ENCODE peak calls at places on chromosome 2, in four cellular contexts. U, Q, B and A are unnamed samples.

GRCh38 chr2:101741775-101742520 is 44.4 kb downstream of the MAP4K4 start:
- DNase-seq in U (no peak), Q (no peak), B (no peak), A (no peak)

GRCh38 chr2:96508521-96509113 is 3.5 kb upstream of the NEURL3 start:
- DNase-seq in U (no peak), Q (no peak), B (no peak), A (no peak)

GRCh38 chr2:236830931-236831330 is 254.8 kb upstream of the COPS8 start:
- DNase-seq in U (no peak), Q (no peak), B (no peak), A (no peak)

GRCh38 chr2:127841466-127842178 is 16.3 kb downstream of the POLR2D start:
- DNase-seq in U (no peak), Q (no peak), B (no peak), A (no peak)

GRCh38 chr2:230797515-230798495 is 66.9 kb upstream of the ITM2C start:
- DNase-seq in U (no peak), Q (peak), B (no peak), A (no peak)

GRCh38 chr2:147086715-147087114 is 758.1 kb upstream of the ACVR2A start:
- DNase-seq in U (no peak), Q (no peak), B (no peak), A (no peak)

GRCh38 chr2:142037051-142037450 is 93.8 kb downstream of the LRP1B start:
- DNase-seq in U (no peak), Q (no peak), B (no peak), A (no peak)

GRCh38 chr2:88108796-88109195 is 19.1 kb downstream of the FABP1 start:
- DNase-seq in U (no peak), Q (no peak), B (no peak), A (no peak)

GRCh38 chr2:88538362-88538917 is 85.9 kb upstream of the FOXI3 start:
- DNase-seq in U (no peak), Q (no peak), B (no peak), A (no peak)

GRCh38 chr2:233915133-233915532 is 2.0 kb upstream of the TRPM8 start:
- DNase-seq in U (no peak), Q (no peak), B (no peak), A (no peak)

GRCh38 chr2:105906481-105906880 is 161.8 kb downstream of the NCK2 start:
- DNase-seq in U (no peak), Q (no peak), B (no peak), A (no peak)

GRCh38 chr2:15803987-15804619 is 136.2 kb upstream of the MYCN start:
- DNase-seq in U (no peak), Q (no peak), B (no peak), A (no peak)

GRCh38 chr2:16851131-16851530 is 185.5 kb upstream of the CYRIA start:
- DNase-seq in U (no peak), Q (no peak), B (no peak), A (no peak)

GRCh38 chr2:119253760-119254600 is 30.3 kb downstream of the STEAP3 start:
- DNase-seq in U (no peak), Q (no peak), B (no peak), A (no peak)

GRCh38 chr2:2326053-2326452 is 5.0 kb downstream of the MYT1L start:
- DNase-seq in U (no peak), Q (no peak), B (no peak), A (no peak)

GRCh38 chr2:227566012-227566411 is 32.7 kb upstream of the SCYGR2 start:
- DNase-seq in U (no peak), Q (no peak), B (no peak), A (no peak)

GRCh38 chr2:71530246-71530986 is 77.1 kb downstream of the DYSF start:
- DNase-seq in U (peak), Q (no peak), B (no peak), A (no peak)

DNA sequence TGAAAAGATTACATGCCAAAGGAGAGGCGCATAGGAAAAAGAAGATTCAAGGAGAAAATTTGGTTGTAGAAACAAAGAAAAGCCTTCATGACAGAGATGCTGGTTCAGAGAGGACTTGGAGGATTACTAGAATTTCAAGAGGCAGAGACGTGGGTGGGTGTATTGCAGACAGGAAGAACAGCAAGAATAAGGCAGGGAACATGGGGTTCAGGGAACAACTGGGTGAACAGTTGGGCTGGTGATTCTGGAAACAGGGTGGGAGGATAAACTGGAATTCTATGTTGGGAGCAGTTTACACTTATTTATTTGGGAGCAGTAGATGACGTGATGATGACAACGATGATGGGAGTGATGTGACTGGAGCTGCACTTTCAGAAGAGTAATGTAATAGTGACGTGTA is 18.4 kb upstream of the GMCL1 start:
- DNase-seq in U (no peak), Q (no peak), B (no peak), A (no peak)
- TF ChIP-seq CTCF in U (no peak), Q (no peak), B (no peak), A (no peak)

DNA sequence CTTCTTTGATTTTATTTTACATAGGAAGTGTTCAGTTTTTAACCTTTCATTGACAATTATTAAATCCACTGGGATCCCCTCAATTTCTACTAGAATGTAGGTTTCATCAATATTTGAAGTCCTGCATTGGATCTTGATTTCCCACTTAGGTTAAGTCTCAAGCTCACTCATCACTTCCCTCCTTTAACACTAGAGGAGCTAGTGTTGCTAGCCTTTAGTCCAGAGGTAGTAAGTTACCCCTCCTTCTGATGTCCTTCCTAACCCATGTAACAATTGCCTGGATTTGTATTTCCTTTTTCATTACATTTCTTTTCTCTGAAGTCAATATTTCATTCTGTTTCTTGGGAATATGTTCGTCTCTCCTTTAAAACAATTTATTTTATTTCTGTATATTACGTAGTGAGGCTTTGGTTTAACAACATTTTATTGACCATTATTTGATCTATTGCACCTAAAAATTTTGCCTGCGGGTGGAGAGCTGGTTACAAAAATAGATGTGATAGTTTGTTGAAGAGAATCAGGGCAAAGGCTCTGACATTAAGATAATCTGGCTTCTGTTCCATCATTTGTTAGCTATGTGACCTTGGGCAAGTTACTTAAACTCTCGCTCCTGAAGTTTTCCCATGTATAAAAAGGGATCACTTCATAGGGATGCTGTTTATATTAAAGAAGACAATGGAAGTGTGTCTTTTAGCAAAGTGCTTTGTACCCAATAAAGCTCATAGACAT is 833.0 kb downstream of the SLC4A3 start:
- DNase-seq in U (no peak), Q (no peak), B (no peak), A (no peak)
- TF ChIP-seq CTCF in U (peak), Q (peak), B (no peak), A (peak)

GRCh38 chr2:184598313-184599053 is at the start of gene ZNF804A:
- DNase-seq in U (peak), Q (peak), B (no peak), A (no peak)
- TF ChIP-seq CTCF in U (no peak), Q (no peak), B (no peak), A (no peak)

DNA sequence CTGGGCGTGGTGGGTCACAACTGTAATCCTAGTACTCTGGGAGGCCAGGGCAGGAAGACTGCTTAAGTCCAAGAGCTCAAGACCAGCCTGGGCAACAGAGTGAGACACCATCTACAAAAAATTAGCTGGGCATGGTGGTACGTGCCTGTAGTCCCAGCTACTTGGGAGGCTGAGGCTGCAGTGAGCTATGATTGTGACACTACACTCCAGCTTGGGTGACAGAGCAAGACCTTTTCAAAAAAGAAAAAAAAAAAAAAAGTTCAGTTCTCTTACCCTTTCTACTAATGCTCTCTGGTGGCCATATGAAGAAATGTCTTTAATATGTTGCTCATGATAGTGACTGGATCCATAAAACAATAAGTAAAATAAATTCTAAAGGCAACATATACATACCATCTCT is 14.9 kb downstream of the TYW5 start:
- DNase-seq in U (no peak), Q (no peak), B (no peak), A (no peak)
- TF ChIP-seq CTCF in U (no peak), Q (peak), B (peak), A (peak)

GRCh38 chr2:152047826-152048476 is 50.9 kb downstream of the CACNB4 start:
- DNase-seq in U (no peak), Q (no peak), B (no peak), A (no peak)
- TF ChIP-seq CTCF in U (peak), Q (peak), B (peak), A (peak)

DNA sequence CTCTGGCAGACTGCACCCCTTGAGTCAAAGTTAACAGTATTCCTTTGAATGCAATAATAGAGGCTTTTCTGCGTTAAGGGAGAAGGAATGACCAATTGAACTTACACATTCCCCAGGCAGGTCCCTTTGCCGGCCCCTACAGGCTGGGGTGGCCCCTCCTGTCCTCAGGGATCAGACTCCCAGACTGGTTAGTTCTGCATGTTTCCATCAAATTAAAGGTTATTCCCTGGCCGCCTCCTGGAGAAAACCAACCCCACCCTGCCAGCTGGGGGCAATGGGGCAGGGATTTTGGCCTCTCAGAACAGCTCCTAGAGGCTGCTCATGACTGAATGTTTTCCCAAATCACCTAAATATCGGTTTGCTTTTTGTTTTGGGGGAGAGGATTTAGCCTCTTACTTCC is 199.6 kb downstream of the MGAT5 start:
- DNase-seq in U (no peak), Q (no peak), B (no peak), A (no peak)
- TF ChIP-seq CTCF in U (no peak), Q (no peak), B (no peak), A (no peak)